ENCODE peak calls at places on chromosomes 7 and 10, in nine cellular contexts. L, M, W, X, Q, O, Z, G and J are unnamed samples.
A peak's percentile ranks its signal among the peaks of the same experiment; 100 is the strongest.

GRCh38 chr7:24336461-24336860 is 52.5 kb downstream of the NPY start:
- DNase-seq in L (peak; percentile 13), M (no peak), W (no peak), X (no peak), Q (peak; percentile 5), O (no peak), Z (no peak), G (no peak), J (no peak)

GRCh38 chr7:147298611-147299043 is 1182.0 kb downstream of the CNTNAP2 start:
- DNase-seq in L (no peak), M (no peak), W (no peak), X (no peak), Q (no peak), O (no peak), Z (no peak), G (no peak), J (no peak)

GRCh38 chr7:129870668-129871067 is 82.1 kb downstream of the UBE2H start:
- DNase-seq in L (no peak), M (no peak), W (no peak), X (no peak), Q (no peak), O (no peak), Z (no peak), G (no peak), J (no peak)

GRCh38 chr10:80158598-80159127 is 26.1 kb downstream of the PLAC9 start:
- DNase-seq in L (peak; percentile 82), M (peak; percentile 96), W (peak; percentile 75), X (peak; percentile 62), Q (no peak), O (peak; percentile 96), Z (no peak), G (no peak), J (no peak)

GRCh38 chr10:132889091-132889490 is 53.3 kb downstream of the CFAP46 start:
- DNase-seq in L (no peak), M (no peak), W (no peak), X (no peak), Q (no peak), O (no peak), Z (no peak), G (no peak), J (no peak)

GRCh38 chr10:24287559-24288195 is 78.7 kb downstream of the KIAA1217 start:
- DNase-seq in L (no peak), M (no peak), W (no peak), X (no peak), Q (no peak), O (no peak), Z (no peak), G (no peak), J (no peak)

GRCh38 chr10:6333086-6333485 is 130.4 kb downstream of the PFKFB3 start:
- DNase-seq in L (no peak), M (no peak), W (no peak), X (no peak), Q (no peak), O (no peak), Z (no peak), G (no peak), J (no peak)

GRCh38 chr7:158343526-158343925 is 244.1 kb downstream of the PTPRN2 start:
- DNase-seq in L (no peak), M (no peak), W (no peak), X (no peak), Q (no peak), O (no peak), Z (no peak), G (no peak), J (no peak)

GRCh38 chr7:78510580-78511188 is 712.1 kb downstream of the PHTF2 start:
- DNase-seq in L (peak; percentile 8), M (peak; percentile 55), W (peak; percentile 7), X (peak; percentile 57), Q (peak; percentile 23), O (peak; percentile 49), Z (no peak), G (no peak), J (peak; percentile 55)

GRCh38 chr7:35389636-35390035 is 135.7 kb upstream of the TBX20 start:
- DNase-seq in L (no peak), M (no peak), W (no peak), X (no peak), Q (no peak), O (no peak), Z (no peak), G (no peak), J (no peak)

GRCh38 chr7:82434275-82435022 is 9.1 kb downstream of the CACNA2D1 start:
- DNase-seq in L (no peak), M (no peak), W (no peak), X (no peak), Q (no peak), O (no peak), Z (no peak), G (no peak), J (no peak)
- TF ChIP-seq MAX in L (no peak), M (no peak), W (no peak), X (no peak), Q (no peak), O (no peak), Z (no peak), G (no peak), J (no peak)

GRCh38 chr7:42869131-42870020 is 42.5 kb downstream of the C7orf25 start:
- DNase-seq in L (peak; percentile 10), M (peak; percentile 72), W (no peak), X (no peak), Q (no peak), O (no peak), Z (peak; percentile 78), G (no peak), J (no peak)
- TF ChIP-seq MAX in L (peak; percentile 20), M (no peak), W (no peak), X (no peak), Q (no peak), O (no peak), Z (no peak), G (no peak), J (no peak)

DNA sequence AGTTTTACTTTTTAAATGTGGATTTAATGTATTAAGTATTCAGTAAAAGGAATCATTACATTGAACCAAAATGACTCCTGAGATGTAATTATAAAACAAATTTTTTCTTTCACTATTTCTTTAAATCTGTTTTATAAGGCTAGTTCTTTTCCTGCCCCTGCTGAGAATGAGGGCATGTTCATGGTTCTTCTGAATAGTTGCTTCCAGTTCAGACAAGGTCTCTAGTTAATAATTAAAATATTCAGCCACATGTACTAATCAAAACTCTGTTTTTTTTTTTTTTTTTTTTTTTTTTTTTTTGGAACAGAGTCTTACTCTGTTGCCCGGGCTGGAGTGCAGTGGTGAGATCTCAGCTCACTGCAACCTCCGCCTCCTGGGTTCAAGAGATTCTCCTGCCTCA is 321.2 kb downstream of the DNAJB9 start:
- DNase-seq in L (no peak), M (no peak), W (no peak), X (no peak), Q (peak; percentile 1), O (no peak), Z (no peak), G (no peak), J (no peak)
- TF ChIP-seq MAX in L (no peak), M (no peak), W (no peak), X (no peak), Q (no peak), O (no peak), Z (no peak), G (no peak), J (no peak)

GRCh38 chr7:17774701-17775288 is 165.5 kb downstream of the SNX13 start:
- DNase-seq in L (no peak), M (no peak), W (no peak), X (no peak), Q (no peak), O (no peak), Z (no peak), G (no peak), J (no peak)

GRCh38 chr7:17774248-17774647 is 166.0 kb downstream of the SNX13 start:
- DNase-seq in L (no peak), M (peak; percentile 31), W (no peak), X (no peak), Q (no peak), O (no peak), Z (no peak), G (no peak), J (no peak)

GRCh38 chr7:17771901-17772408 is 168.3 kb downstream of the SNX13 start:
- DNase-seq in L (no peak), M (no peak), W (no peak), X (no peak), Q (no peak), O (no peak), Z (no peak), G (no peak), J (no peak)

GRCh38 chr7:17772581-17773288 is 167.6 kb downstream of the SNX13 start:
- DNase-seq in L (no peak), M (no peak), W (no peak), X (no peak), Q (peak; percentile 5), O (no peak), Z (no peak), G (no peak), J (no peak)

GRCh38 chr7:17773289-17773626 is 167.0 kb downstream of the SNX13 start:
- DNase-seq in L (no peak), M (peak; percentile 94), W (peak; percentile 2), X (no peak), Q (peak; percentile 70), O (no peak), Z (no peak), G (no peak), J (no peak)
- TF ChIP-seq MAX in L (no peak), M (no peak), W (no peak), X (no peak), Q (no peak), O (no peak), Z (no peak), G (no peak), J (no peak)

GRCh38 chr10:102413053-102413705 is 5.4 kb downstream of the PSD start:
- DNase-seq in L (no peak), M (peak; percentile 45), W (no peak), X (peak; percentile 90), Q (no peak), O (no peak), Z (no peak), G (no peak), J (peak; percentile 64)
- TF ChIP-seq MAX in L (no peak), M (no peak), W (no peak), X (no peak), Q (no peak), O (no peak), Z (no peak), G (no peak), J (no peak)

DNA sequence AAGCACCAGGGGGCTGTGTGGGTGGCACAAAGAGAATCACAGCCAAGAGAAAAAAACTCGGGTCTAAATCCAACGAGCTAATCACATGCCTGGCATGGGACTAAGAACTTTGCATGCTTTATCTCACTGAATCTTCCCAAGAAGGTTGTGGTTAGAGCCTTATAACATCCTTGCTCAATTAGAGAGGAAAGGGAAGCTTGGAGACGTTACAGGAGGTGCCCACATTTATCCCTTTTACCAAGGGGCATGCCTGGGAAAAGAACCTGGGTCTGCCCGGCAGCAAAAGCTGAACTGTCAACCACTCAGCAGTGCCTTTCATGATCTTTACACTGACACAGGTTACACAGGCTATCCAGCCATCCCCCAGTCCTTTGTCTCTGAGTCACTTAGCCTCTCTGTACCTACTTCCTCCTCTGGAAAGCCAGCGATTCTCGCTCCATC is 190.1 kb downstream of the PRPF18 start:
- DNase-seq in L (no peak), M (peak; percentile 25), W (no peak), X (no peak), Q (no peak), O (no peak), Z (no peak), G (no peak), J (no peak)
- TF ChIP-seq MAX in L (no peak), M (no peak), W (no peak), X (peak; percentile 22), Q (no peak), O (no peak), Z (no peak), G (no peak), J (no peak)